ENCODE peak calls at places on chromosomes 7 and 10, in nine cellular contexts. One of them, this sample, is unnamed.

GRCh38 chr10:126294451-126294850 is 93.8 kb downstream of the ADAM12 start:
- DNase-seq in lower lobe of right lung: no peak
- DNase-seq in uterus: no peak
- DNase-seq in aorta: no peak
- DNase-seq in Peyer's patch: no peak
- DNase-seq in PC-9: no peak
- DNase-seq in left lung: no peak
- DNase-seq in OCI-LY7: no peak
- DNase-seq in ovary: no peak
- DNase-seq in this sample: no peak

GRCh38 chr10:70458329-70459060 is 17.0 kb upstream of the NODAL start:
- DNase-seq in aorta: peak
- DNase-seq in PC-9: peak
- DNase-seq in left lung: peak
- DNase-seq in OCI-LY7: no peak
- DNase-seq in lower lobe of right lung: peak
- DNase-seq in ovary: peak
- DNase-seq in uterus: peak
- DNase-seq in Peyer's patch: peak
- DNase-seq in this sample: peak

GRCh38 chr7:931871-932650 is 22.4 kb downstream of the ADAP1 start:
- DNase-seq in aorta: peak
- DNase-seq in ovary: no peak
- DNase-seq in left lung: no peak
- DNase-seq in OCI-LY7: no peak
- DNase-seq in Peyer's patch: no peak
- DNase-seq in lower lobe of right lung: peak
- DNase-seq in PC-9: no peak
- DNase-seq in uterus: no peak
- DNase-seq in this sample: peak

GRCh38 chr10:78401882-78402367 is 368.3 kb downstream of the RPS24 start:
- DNase-seq in Peyer's patch: no peak
- DNase-seq in OCI-LY7: no peak
- DNase-seq in PC-9: no peak
- DNase-seq in ovary: no peak
- DNase-seq in uterus: no peak
- DNase-seq in aorta: peak
- DNase-seq in left lung: no peak
- DNase-seq in lower lobe of right lung: no peak
- DNase-seq in this sample: no peak

GRCh38 chr10:58178811-58179210 is 88.9 kb downstream of the IPMK start:
- DNase-seq in OCI-LY7: no peak
- DNase-seq in lower lobe of right lung: no peak
- DNase-seq in PC-9: no peak
- DNase-seq in aorta: no peak
- DNase-seq in Peyer's patch: no peak
- DNase-seq in ovary: no peak
- DNase-seq in uterus: no peak
- DNase-seq in left lung: no peak
- DNase-seq in this sample: no peak

GRCh38 chr10:92354587-92354986 is 63.6 kb downstream of the MARCHF5 start:
- DNase-seq in Peyer's patch: no peak
- DNase-seq in left lung: no peak
- DNase-seq in OCI-LY7: no peak
- DNase-seq in aorta: no peak
- DNase-seq in uterus: no peak
- DNase-seq in ovary: no peak
- DNase-seq in lower lobe of right lung: no peak
- DNase-seq in PC-9: no peak
- DNase-seq in this sample: no peak

GRCh38 chr7:156764016-156764669 is 123.6 kb downstream of the RNF32 start:
- DNase-seq in Peyer's patch: no peak
- DNase-seq in PC-9: no peak
- DNase-seq in uterus: peak
- DNase-seq in OCI-LY7: no peak
- DNase-seq in lower lobe of right lung: peak
- DNase-seq in aorta: peak
- DNase-seq in left lung: peak
- DNase-seq in ovary: peak
- DNase-seq in this sample: peak

GRCh38 chr7:151076863-151077704 is 3.5 kb downstream of the FASTK start:
- DNase-seq in aorta: no peak
- DNase-seq in left lung: no peak
- DNase-seq in ovary: peak
- DNase-seq in Peyer's patch: no peak
- DNase-seq in PC-9: peak
- DNase-seq in OCI-LY7: no peak
- DNase-seq in uterus: no peak
- DNase-seq in lower lobe of right lung: no peak
- DNase-seq in this sample: peak

GRCh38 chr10:36256166-36256565 is 614.1 kb upstream of the FZD8 start:
- DNase-seq in PC-9: no peak
- DNase-seq in left lung: no peak
- DNase-seq in Peyer's patch: no peak
- DNase-seq in uterus: no peak
- DNase-seq in OCI-LY7: no peak
- DNase-seq in ovary: no peak
- DNase-seq in aorta: no peak
- DNase-seq in lower lobe of right lung: no peak
- DNase-seq in this sample: no peak

GRCh38 chr10:132884041-132884440 is 58.3 kb downstream of the CFAP46 start:
- DNase-seq in Peyer's patch: no peak
- DNase-seq in aorta: peak
- DNase-seq in ovary: peak
- DNase-seq in lower lobe of right lung: no peak
- DNase-seq in left lung: peak
- DNase-seq in OCI-LY7: no peak
- DNase-seq in PC-9: no peak
- DNase-seq in uterus: no peak
- DNase-seq in this sample: peak

GRCh38 chr10:63114031-63114814 is 18.9 kb upstream of the NRBF2 start:
- DNase-seq in PC-9: no peak
- DNase-seq in Peyer's patch: peak
- DNase-seq in ovary: peak
- DNase-seq in uterus: peak
- DNase-seq in aorta: peak
- DNase-seq in lower lobe of right lung: peak
- DNase-seq in left lung: no peak
- DNase-seq in OCI-LY7: no peak
- DNase-seq in this sample: no peak

GRCh38 chr10:88023676-88024075 is 160.3 kb downstream of the PTEN start:
- DNase-seq in left lung: no peak
- DNase-seq in OCI-LY7: no peak
- DNase-seq in ovary: no peak
- DNase-seq in aorta: no peak
- DNase-seq in uterus: no peak
- DNase-seq in PC-9: no peak
- DNase-seq in Peyer's patch: no peak
- DNase-seq in lower lobe of right lung: no peak
- DNase-seq in this sample: no peak

GRCh38 chr7:84196007-84196551 is 1.5 kb upstream of the SEMA3A start:
- DNase-seq in lower lobe of right lung: no peak
- DNase-seq in left lung: no peak
- DNase-seq in PC-9: no peak
- DNase-seq in ovary: no peak
- DNase-seq in aorta: no peak
- DNase-seq in OCI-LY7: no peak
- DNase-seq in uterus: no peak
- DNase-seq in Peyer's patch: no peak
- DNase-seq in this sample: no peak

GRCh38 chr10:6272126-6272525 is 69.4 kb downstream of the PFKFB3 start:
- DNase-seq in ovary: no peak
- DNase-seq in PC-9: no peak
- DNase-seq in Peyer's patch: no peak
- DNase-seq in OCI-LY7: no peak
- DNase-seq in left lung: no peak
- DNase-seq in uterus: no peak
- DNase-seq in aorta: no peak
- DNase-seq in lower lobe of right lung: no peak
- DNase-seq in this sample: no peak
- H3K27ac ChIP-seq in ovary: no peak
- H3K27ac ChIP-seq in PC-9: no peak
- H3K27ac ChIP-seq in Peyer's patch: peak
- H3K27ac ChIP-seq in OCI-LY7: no peak
- H3K27ac ChIP-seq in left lung: peak
- H3K27ac ChIP-seq in uterus: no peak
- H3K27ac ChIP-seq in aorta: no peak
- H3K27ac ChIP-seq in lower lobe of right lung: peak
- H3K27ac ChIP-seq in this sample: no peak

GRCh38 chr7:5596896-5597246 is 173.2 kb upstream of the TNRC18 start:
- DNase-seq in uterus: no peak
- DNase-seq in Peyer's patch: no peak
- DNase-seq in OCI-LY7: no peak
- DNase-seq in PC-9: no peak
- DNase-seq in ovary: no peak
- DNase-seq in lower lobe of right lung: no peak
- DNase-seq in left lung: no peak
- DNase-seq in aorta: no peak
- DNase-seq in this sample: no peak
- H3K4me3 ChIP-seq in uterus: no peak
- H3K4me3 ChIP-seq in Peyer's patch: no peak
- H3K4me3 ChIP-seq in OCI-LY7: no peak
- H3K4me3 ChIP-seq in PC-9: peak
- H3K4me3 ChIP-seq in ovary: no peak
- H3K4me3 ChIP-seq in lower lobe of right lung: no peak
- H3K4me3 ChIP-seq in left lung: no peak
- H3K4me3 ChIP-seq in aorta: no peak
- H3K4me3 ChIP-seq in this sample: no peak

DNA sequence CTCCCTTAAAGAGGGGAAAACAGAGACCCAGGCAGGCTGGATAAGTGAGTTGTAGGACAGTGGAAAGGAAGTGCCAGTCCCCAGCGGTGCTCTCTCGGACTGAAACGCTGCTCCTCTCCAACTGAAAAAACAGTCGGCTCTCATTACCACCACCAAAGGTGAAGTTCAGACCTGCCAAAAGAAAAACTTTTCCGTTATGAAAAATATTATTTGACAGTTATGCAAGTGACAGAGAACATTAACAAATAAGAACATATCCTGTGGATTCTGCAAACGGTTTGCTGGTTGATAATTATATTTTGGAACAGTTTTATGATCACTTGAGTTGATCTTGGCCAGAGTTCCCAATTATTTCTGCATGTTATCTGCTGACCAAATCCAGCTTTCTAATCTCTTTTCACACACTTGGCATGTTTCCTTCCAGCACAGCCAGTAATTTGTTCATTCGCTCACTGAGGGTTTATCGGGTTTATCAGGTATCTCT is 82.6 kb downstream of the PTPRE start:
- DNase-seq in left lung: peak
- DNase-seq in PC-9: no peak
- DNase-seq in lower lobe of right lung: no peak
- DNase-seq in Peyer's patch: no peak
- DNase-seq in aorta: no peak
- DNase-seq in OCI-LY7: no peak
- DNase-seq in uterus: no peak
- DNase-seq in ovary: no peak
- DNase-seq in this sample: no peak
- H3K27ac ChIP-seq in left lung: peak
- H3K27ac ChIP-seq in PC-9: peak
- H3K27ac ChIP-seq in lower lobe of right lung: peak
- H3K27ac ChIP-seq in Peyer's patch: peak
- H3K27ac ChIP-seq in aorta: no peak
- H3K27ac ChIP-seq in OCI-LY7: no peak
- H3K27ac ChIP-seq in uterus: no peak
- H3K27ac ChIP-seq in ovary: no peak
- H3K27ac ChIP-seq in this sample: no peak

GRCh38 chr10:60573342-60573741 is 183.7 kb upstream of the ANK3 start:
- DNase-seq in aorta: no peak
- DNase-seq in lower lobe of right lung: no peak
- DNase-seq in left lung: no peak
- DNase-seq in ovary: no peak
- DNase-seq in OCI-LY7: no peak
- DNase-seq in Peyer's patch: no peak
- DNase-seq in uterus: no peak
- DNase-seq in PC-9: no peak
- DNase-seq in this sample: no peak
- H3K4me3 ChIP-seq in aorta: no peak
- H3K4me3 ChIP-seq in lower lobe of right lung: no peak
- H3K4me3 ChIP-seq in left lung: no peak
- H3K4me3 ChIP-seq in ovary: no peak
- H3K4me3 ChIP-seq in OCI-LY7: no peak
- H3K4me3 ChIP-seq in Peyer's patch: no peak
- H3K4me3 ChIP-seq in uterus: no peak
- H3K4me3 ChIP-seq in PC-9: no peak
- H3K4me3 ChIP-seq in this sample: peak